ENCODE peak calls at places on chromosomes 2 and 18, in five cellular contexts. U is mammary epithelial cell, Z is GM23338, O is endothelial cell of umbilical vein, N is HepG2. P is an unnamed sample. For H3K4me1, the result is how much of the 10 kb centered on the place peaks cover.

GRCh38 chr2:100988630-100989417 is 13.3 kb upstream of the RPL31 start:
- DNase-seq in U (no peak), Z (no peak), O (no peak), N (no peak), P (no peak)

GRCh38 chr18:26549103-26549485 is 741 bp upstream of the KCTD1 start:
- DNase-seq in U (peak), Z (peak), O (peak), N (no peak), P (peak)

GRCh38 chr2:237096911-237097310 is 11.2 kb downstream of the COPS8 start:
- DNase-seq in U (peak), Z (no peak), O (no peak), N (no peak), P (no peak)

GRCh38 chr2:70304501-70304900 is 2.6 kb upstream of the FAM136A start:
- DNase-seq in U (no peak), Z (no peak), O (no peak), N (no peak), P (no peak)

GRCh38 chr18:31624892-31625640 is 33.4 kb downstream of the TTR start:
- DNase-seq in U (no peak), Z (no peak), O (no peak), N (no peak), P (no peak)

GRCh38 chr2:55961318-55961911 is 37.8 kb upstream of the EFEMP1 start:
- DNase-seq in U (peak), Z (peak), O (peak), N (peak), P (peak)

GRCh38 chr2:100924520-100925451 is 77.3 kb upstream of the RPL31 start:
- DNase-seq in U (no peak), Z (no peak), O (peak), N (no peak), P (peak)

GRCh38 chr2:121080013-121080772 is 204.8 kb downstream of the TFCP2L1 start:
- DNase-seq in U (no peak), Z (peak), O (peak), N (peak), P (peak)

GRCh38 chr2:16058747-16059358 is 118.5 kb downstream of the MYCN start:
- DNase-seq in U (no peak), Z (no peak), O (no peak), N (no peak), P (no peak)

GRCh38 chr2:109335586-109336266 is 206.7 kb downstream of the SH3RF3 start:
- DNase-seq in U (peak), Z (no peak), O (peak), N (no peak), P (no peak)

DNA sequence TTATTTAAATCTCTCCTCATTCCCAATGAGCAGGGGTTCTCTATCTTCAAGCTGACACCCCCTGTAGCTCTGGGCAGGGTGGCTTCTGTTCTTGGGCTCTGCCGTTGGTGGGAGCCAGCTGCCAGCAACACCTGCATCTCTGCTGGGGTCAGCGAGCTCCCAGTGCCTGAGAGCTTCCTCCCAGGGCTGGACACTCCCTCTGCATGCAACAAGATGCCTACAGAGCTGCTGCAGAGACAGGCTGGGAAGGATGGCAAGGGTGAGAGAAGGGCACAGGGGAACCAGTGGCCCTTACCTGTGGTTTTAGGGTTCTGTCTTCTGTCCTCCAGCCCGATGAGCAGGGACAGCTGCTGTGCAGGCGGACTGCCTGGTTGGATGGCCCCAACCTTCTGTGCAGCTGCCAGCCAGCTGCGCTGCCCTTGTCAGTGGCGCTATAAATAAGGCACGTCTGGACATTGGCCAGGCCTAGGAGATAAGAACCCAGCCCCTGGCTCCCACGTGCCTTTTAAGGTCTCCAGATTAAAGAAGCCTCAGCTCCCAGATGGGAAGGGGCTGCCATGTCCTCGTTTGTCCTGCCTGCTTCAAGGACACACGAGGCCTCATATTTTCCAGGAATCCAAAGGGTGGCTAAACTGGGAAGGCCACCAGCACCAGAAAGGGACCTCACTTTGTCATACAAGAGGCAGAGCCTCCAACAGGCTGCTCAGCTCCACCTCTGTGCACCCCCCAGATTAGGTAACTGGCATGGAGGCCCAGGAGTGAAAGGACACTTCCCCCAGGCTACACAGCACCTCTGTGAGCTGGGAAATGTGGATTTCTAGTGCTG is 39.5 kb upstream of the FHL2 start:
- DNase-seq in U (no peak), Z (no peak), O (no peak), N (no peak), P (peak)
- H2AFZ ChIP-seq in U (no peak), Z (peak), O (no peak), N (no peak), P (no peak)

GRCh38 chr2:165697727-165698620 is 96.1 kb downstream of the GALNT3 start:
- DNase-seq in U (no peak), Z (peak), O (no peak), N (no peak), P (no peak)

GRCh38 chr2:165698621-165698946 is 95.5 kb downstream of the GALNT3 start:
- DNase-seq in U (peak), Z (peak), O (peak), N (peak), P (peak)

GRCh38 chr2:165700511-165700910 is 93.5 kb downstream of the GALNT3 start:
- DNase-seq in U (no peak), Z (peak), O (no peak), N (no peak), P (no peak)

DNA sequence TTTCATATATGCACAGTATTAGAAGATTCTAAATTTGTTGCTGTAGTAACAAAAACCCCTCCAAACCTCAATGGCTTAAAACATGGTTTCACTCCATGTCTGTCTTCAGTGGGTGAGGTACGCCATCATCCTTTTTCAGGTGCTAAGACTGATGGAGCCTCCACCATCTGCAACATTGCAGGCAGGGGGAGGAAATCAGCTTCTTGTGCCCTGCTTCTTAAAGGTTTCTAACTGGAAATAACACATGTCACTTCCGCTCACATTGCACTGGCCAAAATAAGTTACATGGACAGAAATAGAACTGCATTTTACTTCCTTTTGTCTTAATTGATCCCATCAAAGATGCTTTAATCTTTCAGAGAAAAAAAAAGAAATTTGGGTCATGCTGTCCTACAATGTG is 94.1 kb downstream of the GALNT3 start:
- DNase-seq in U (no peak), Z (no peak), O (no peak), N (no peak), P (no peak)
- TF ChIP-seq CTCF in U (no peak), Z (peak), O (no peak), N (no peak), P (no peak)

DNA sequence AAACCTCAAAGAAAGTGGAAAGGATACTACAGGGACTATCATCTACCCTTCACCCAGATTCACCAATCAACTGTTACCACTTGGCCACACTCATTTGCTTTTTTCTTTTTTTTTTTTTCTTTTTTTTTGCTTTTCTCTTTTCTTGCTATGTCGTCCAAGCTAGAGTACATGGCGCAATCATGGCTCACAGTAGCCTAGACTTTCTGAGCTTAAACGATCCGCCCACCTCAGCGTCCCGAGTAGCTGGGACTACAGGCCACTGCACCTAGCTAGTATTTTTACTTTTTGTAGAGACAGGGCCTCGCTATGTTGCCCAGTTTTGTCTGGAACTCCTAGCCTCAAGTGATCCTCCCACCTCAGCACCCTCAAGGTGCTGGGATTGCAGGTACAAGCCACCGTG is 24.0 kb downstream of the BIN1 start:
- DNase-seq in U (no peak), Z (no peak), O (no peak), N (no peak), P (no peak)
- H3K4me1 ChIP-seq in U (under half), Z (under half), O (under half), N (under half), P (half or more)

DNA sequence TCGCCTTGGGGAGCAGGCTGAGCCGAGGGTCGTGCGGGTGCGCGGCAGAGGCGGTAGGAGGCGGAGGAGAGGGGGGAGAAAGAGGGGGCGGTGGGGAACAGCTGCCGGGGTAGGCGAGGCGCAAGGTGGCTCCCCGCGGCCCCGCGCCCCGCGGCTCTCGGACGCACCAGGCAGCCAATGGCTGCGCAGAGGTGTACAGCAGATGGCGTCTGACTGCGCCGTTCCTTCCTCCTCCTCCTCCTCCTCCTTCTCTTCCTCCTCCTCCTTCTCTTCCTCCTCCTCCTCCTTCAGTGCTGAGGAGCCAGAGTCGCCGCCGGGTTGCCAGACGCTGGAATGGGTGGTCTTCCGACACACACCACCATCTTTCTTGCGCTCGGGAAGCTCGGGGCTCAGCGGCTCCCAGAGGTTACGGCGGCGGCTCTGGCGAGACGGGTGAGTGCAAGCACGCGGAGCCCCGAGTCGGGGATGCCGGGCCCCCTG is at the start of gene THSD7B:
- DNase-seq in U (no peak), Z (peak), O (no peak), N (no peak), P (peak)
- H2AFZ ChIP-seq in U (peak), Z (peak), O (no peak), N (no peak), P (peak)

GRCh38 chr18:48037481-48038271 is 107.2 kb upstream of the SMAD2 start:
- DNase-seq in U (peak), Z (peak), O (peak), N (no peak), P (no peak)
- TF ChIP-seq CTCF in U (peak), Z (peak), O (peak), N (peak), P (peak)

P was measured in hepatocyte.